ENCODE peak calls at places on chromosome 5, in nine cellular contexts. P is neuronal stem cell, X is IMR-90, M is H9, L is PC-3, I is kidney, R is GM23248, Q is HepG2, S is neural progenitor cell. U is an unnamed sample.
A peak's percentile ranks its signal among the peaks of the same experiment; 100 is the strongest.

GRCh38 chr5:53481354-53481886 is 991 bp downstream of the FST start:
- DNase-seq in P (no peak), X (peak; percentile 23), M (no peak), L (no peak), I (no peak), R (peak; percentile 53), Q (no peak), S (no peak), U (no peak)

GRCh38 chr5:115262405-115263247 is at the start of gene PGGT1B:
- DNase-seq in P (peak; percentile 37), X (peak; percentile 55), M (peak; percentile 83), L (peak; percentile 63), I (peak; percentile 91), R (peak; percentile 80), Q (peak; percentile 58), S (peak; percentile 75), U (peak; percentile 55)

GRCh38 chr5:13188393-13188792 is 756.1 kb downstream of the DNAH5 start:
- DNase-seq in P (no peak), X (no peak), M (no peak), L (peak; percentile 18), I (no peak), R (peak; percentile 4), Q (no peak), S (no peak), U (peak; percentile 14)

GRCh38 chr5:60687927-60688720 is 11.8 kb downstream of the DEPDC1B start:
- DNase-seq in P (no peak), X (peak; percentile 75), M (no peak), L (peak; percentile 39), I (no peak), R (peak; percentile 60), Q (peak; percentile 85), S (peak; percentile 31), U (peak; percentile 21)

GRCh38 chr5:75463726-75464125 is 47.7 kb downstream of the CERT1 start:
- DNase-seq in P (no peak), X (no peak), M (no peak), L (peak; percentile 26), I (no peak), R (no peak), Q (no peak), S (no peak), U (no peak)

GRCh38 chr5:72499730-72500129 is 7.5 kb downstream of the ZNF366 start:
- DNase-seq in P (no peak), X (no peak), M (no peak), L (no peak), I (no peak), R (no peak), Q (no peak), S (peak; percentile 13), U (no peak)

GRCh38 chr5:132138260-132138659 is 64.7 kb downstream of the CSF2 start:
- DNase-seq in P (no peak), X (peak; percentile 67), M (no peak), L (no peak), I (no peak), R (peak; percentile 58), Q (no peak), S (no peak), U (peak; percentile 47)

GRCh38 chr5:18487928-18488480 is 853.7 kb downstream of the TAF11L14 start:
- DNase-seq in P (no peak), X (no peak), M (no peak), L (no peak), I (no peak), R (no peak), Q (no peak), S (no peak), U (peak; percentile 1)

GRCh38 chr5:39363217-39363616 is 1.1 kb downstream of the C9 start:
- DNase-seq in P (no peak), X (no peak), M (no peak), L (no peak), I (no peak), R (peak; percentile 7), Q (no peak), S (no peak), U (no peak)

GRCh38 chr5:172106511-172107356 is 81.3 kb downstream of the STK10 start:
- DNase-seq in P (peak; percentile 76), X (no peak), M (peak; percentile 70), L (peak; percentile 59), I (peak; percentile 82), R (peak; percentile 52), Q (no peak), S (peak; percentile 76), U (no peak)

GRCh38 chr5:88489433-88489832 is 220.8 kb upstream of the TMEM161B start:
- DNase-seq in P (no peak), X (no peak), M (no peak), L (no peak), I (no peak), R (no peak), Q (no peak), S (peak; percentile 36), U (no peak)

GRCh38 chr5:84642795-84643194 is 258.1 kb upstream of the EDIL3 start:
- DNase-seq in P (no peak), X (peak; percentile 55), M (no peak), L (peak; percentile 67), I (no peak), R (no peak), Q (no peak), S (no peak), U (peak; percentile 59)

GRCh38 chr5:134133995-134134541 is 19.6 kb downstream of the TCF7 start:
- DNase-seq in P (no peak), X (no peak), M (no peak), L (no peak), I (peak; percentile 53), R (no peak), Q (no peak), S (no peak), U (no peak)

GRCh38 chr5:137997726-137998213 is 35.1 kb downstream of the FAM13B start:
- DNase-seq in P (no peak), X (peak; percentile 35), M (no peak), L (peak; percentile 45), I (no peak), R (peak; percentile 5), Q (peak; percentile 18), S (no peak), U (peak; percentile 13)

GRCh38 chr5:157269763-157270272 is 3.9 kb downstream of the CYFIP2 start:
- DNase-seq in P (no peak), X (no peak), M (no peak), L (no peak), I (no peak), R (no peak), Q (no peak), S (no peak), U (no peak)

GRCh38 chr5:156570615-156571014 is 243.7 kb downstream of the SGCD start:
- DNase-seq in P (no peak), X (no peak), M (no peak), L (no peak), I (no peak), R (no peak), Q (no peak), S (no peak), U (no peak)

GRCh38 chr5:173499471-173500212 is 116.8 kb downstream of the BOD1 start:
- DNase-seq in P (no peak), X (no peak), M (no peak), L (no peak), I (no peak), R (no peak), Q (peak; percentile 77), S (no peak), U (no peak)
- H3K9ac ChIP-seq in P (no peak overlapping the region), X (no peak overlapping the region), M (no peak overlapping the region), L (no peak overlapping the region), I (no peak overlapping the region), R (no peak overlapping the region), Q (peak overlapping the region; percentile 19), S (no peak overlapping the region), U (peak overlapping the region; percentile 65)

GRCh38 chr5:81151546-81151945 is 81.6 kb upstream of the CKMT2 start:
- DNase-seq in P (no peak), X (peak; percentile 92), M (no peak), L (no peak), I (no peak), R (peak; percentile 36), Q (no peak), S (no peak), U (peak; percentile 68)
- H3K9ac ChIP-seq in P (no peak overlapping the region), X (no peak overlapping the region), M (no peak overlapping the region), L (no peak overlapping the region), I (no peak overlapping the region), R (no peak overlapping the region), Q (no peak overlapping the region), S (no peak overlapping the region), U (no peak overlapping the region)

DNA sequence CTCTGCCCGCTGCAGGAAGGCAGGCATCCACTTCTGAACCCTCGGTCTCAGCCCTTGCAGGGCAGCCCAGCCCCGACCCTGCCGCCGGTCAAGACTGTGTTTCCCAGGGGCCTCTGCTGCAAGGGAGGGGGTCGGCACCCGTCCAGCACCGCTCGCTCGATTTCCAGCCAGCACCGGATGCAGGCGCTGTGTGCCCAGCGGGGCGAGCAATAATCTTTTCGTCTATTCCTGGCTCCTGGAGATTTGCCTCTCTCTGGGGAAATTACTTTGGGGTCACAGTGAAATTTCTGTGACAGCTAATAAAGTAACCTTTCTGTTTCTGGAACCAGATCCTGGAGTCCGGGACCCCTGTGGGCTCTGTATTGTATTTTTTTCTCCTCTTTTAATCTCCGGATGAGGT is 155.3 kb downstream of the COL23A1 start:
- DNase-seq in P (no peak), X (no peak), M (peak; percentile 24), L (no peak), I (peak; percentile 90), R (no peak), Q (no peak), S (peak; percentile 42), U (no peak)
- H3K9ac ChIP-seq in P (no peak overlapping the region), X (no peak overlapping the region), M (no peak overlapping the region), L (no peak overlapping the region), I (no peak overlapping the region), R (no peak overlapping the region), Q (no peak overlapping the region), S (no peak overlapping the region), U (no peak overlapping the region)

DNA sequence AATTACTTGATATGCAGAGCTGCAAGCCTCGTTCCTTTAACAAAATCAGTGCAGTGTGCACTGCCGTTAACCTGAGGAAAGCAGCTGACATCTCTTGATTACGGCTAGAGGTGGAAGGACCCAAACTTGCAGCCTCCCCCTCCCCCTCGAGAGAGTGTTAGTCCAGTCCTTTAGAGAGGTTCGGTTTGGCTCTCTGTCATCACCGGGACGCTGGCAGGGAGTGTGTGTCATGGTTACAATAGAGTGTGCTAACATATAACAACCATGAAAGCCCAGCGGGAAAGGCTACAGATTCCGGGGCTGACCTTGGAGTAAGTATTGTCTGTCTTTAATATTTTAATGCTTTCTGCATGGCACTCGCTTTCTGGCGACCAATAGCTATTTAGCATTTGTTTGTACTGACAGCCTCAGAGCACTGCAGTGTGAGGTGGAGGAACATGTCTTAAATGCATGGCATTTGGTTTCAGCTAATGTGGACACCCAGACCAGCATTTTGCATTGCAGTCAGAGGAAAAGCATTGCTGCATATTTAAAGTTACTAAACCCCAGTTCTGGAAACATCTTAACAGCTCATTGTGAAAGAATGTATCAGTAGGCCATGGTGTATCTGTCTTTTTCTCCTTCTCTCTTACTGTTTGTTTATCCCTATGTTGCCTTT is 237.5 kb downstream of the CD180 start:
- DNase-seq in P (no peak), X (peak; percentile 80), M (peak; percentile 36), L (peak; percentile 45), I (no peak), R (peak; percentile 89), Q (no peak), S (peak; percentile 21), U (peak; percentile 86)
- H3K9ac ChIP-seq in P (peak overlapping the region; percentile 68), X (peak overlapping the region; percentile 56), M (no peak overlapping the region), L (peak overlapping the region; percentile 26), I (peak overlapping the region; percentile 21), R (peak overlapping the region; percentile 82), Q (no peak overlapping the region), S (no peak overlapping the region), U (peak overlapping the region; percentile 70)

GRCh38 chr5:127813633-127814171 is 110.5 kb downstream of the CCDC192 start:
- DNase-seq in P (no peak), X (peak; percentile 91), M (no peak), L (peak; percentile 83), I (no peak), R (peak; percentile 87), Q (no peak), S (peak; percentile 56), U (peak; percentile 91)
- H3K9ac ChIP-seq in P (no peak overlapping the region), X (no peak overlapping the region), M (no peak overlapping the region), L (no peak overlapping the region), I (no peak overlapping the region), R (peak overlapping the region; percentile 36), Q (no peak overlapping the region), S (no peak overlapping the region), U (peak overlapping the region; percentile 67)